ENCODE peak calls at places on chromosomes 7 and 10, in eight cellular contexts. One of them, this sample, is unnamed.

GRCh38 chr7:143345428-143345900 is 17.0 kb downstream of the FAM131B start:
- DNase-seq in brain microvascular endothelial cell: peak
- DNase-seq in sciatic nerve: no peak
- DNase-seq in CD4-positive, alpha-beta memory T cell: peak
- DNase-seq in NCI-H1092: no peak
- DNase-seq in stimulated activated CD4-positive, alpha-beta T cell treated with anti-CD3 and anti-CD28 coated beads, Interleukin-4, amount 100 ng/mL, for 4 hours: peak
- DNase-seq in activated T-cell treated with anti-CD3 and anti-CD28 coated beads for 1 hour: peak
- DNase-seq in CD8-positive, alpha-beta memory T cell: peak
- DNase-seq in this sample: peak

GRCh38 chr10:105413997-105414396 is 772.9 kb downstream of the SORCS3 start:
- DNase-seq in brain microvascular endothelial cell: no peak
- DNase-seq in sciatic nerve: no peak
- DNase-seq in CD4-positive, alpha-beta memory T cell: no peak
- DNase-seq in NCI-H1092: no peak
- DNase-seq in stimulated activated CD4-positive, alpha-beta T cell treated with anti-CD3 and anti-CD28 coated beads, Interleukin-4, amount 100 ng/mL, for 4 hours: no peak
- DNase-seq in activated T-cell treated with anti-CD3 and anti-CD28 coated beads for 1 hour: no peak
- DNase-seq in CD8-positive, alpha-beta memory T cell: no peak
- DNase-seq in this sample: no peak

GRCh38 chr7:80357530-80357929 is 154.3 kb downstream of the GNAT3 start:
- DNase-seq in brain microvascular endothelial cell: no peak
- DNase-seq in sciatic nerve: no peak
- DNase-seq in CD4-positive, alpha-beta memory T cell: no peak
- DNase-seq in NCI-H1092: no peak
- DNase-seq in stimulated activated CD4-positive, alpha-beta T cell treated with anti-CD3 and anti-CD28 coated beads, Interleukin-4, amount 100 ng/mL, for 4 hours: no peak
- DNase-seq in activated T-cell treated with anti-CD3 and anti-CD28 coated beads for 1 hour: no peak
- DNase-seq in CD8-positive, alpha-beta memory T cell: no peak
- DNase-seq in this sample: no peak

GRCh38 chr7:151246161-151247015 is 2.1 kb downstream of the SMARCD3 start:
- DNase-seq in brain microvascular endothelial cell: no peak
- DNase-seq in sciatic nerve: no peak
- DNase-seq in CD4-positive, alpha-beta memory T cell: no peak
- DNase-seq in NCI-H1092: no peak
- DNase-seq in stimulated activated CD4-positive, alpha-beta T cell treated with anti-CD3 and anti-CD28 coated beads, Interleukin-4, amount 100 ng/mL, for 4 hours: no peak
- DNase-seq in activated T-cell treated with anti-CD3 and anti-CD28 coated beads for 1 hour: no peak
- DNase-seq in CD8-positive, alpha-beta memory T cell: no peak
- DNase-seq in this sample: no peak

GRCh38 chr7:139984642-139985539 is 77.9 kb downstream of the PARP12 start:
- DNase-seq in brain microvascular endothelial cell: no peak
- DNase-seq in sciatic nerve: no peak
- DNase-seq in CD4-positive, alpha-beta memory T cell: no peak
- DNase-seq in NCI-H1092: no peak
- DNase-seq in stimulated activated CD4-positive, alpha-beta T cell treated with anti-CD3 and anti-CD28 coated beads, Interleukin-4, amount 100 ng/mL, for 4 hours: no peak
- DNase-seq in activated T-cell treated with anti-CD3 and anti-CD28 coated beads for 1 hour: no peak
- DNase-seq in CD8-positive, alpha-beta memory T cell: no peak
- DNase-seq in this sample: no peak

GRCh38 chr7:157985636-157986035 is 602.0 kb downstream of the PTPRN2 start:
- DNase-seq in brain microvascular endothelial cell: no peak
- DNase-seq in sciatic nerve: no peak
- DNase-seq in CD4-positive, alpha-beta memory T cell: no peak
- DNase-seq in NCI-H1092: no peak
- DNase-seq in stimulated activated CD4-positive, alpha-beta T cell treated with anti-CD3 and anti-CD28 coated beads, Interleukin-4, amount 100 ng/mL, for 4 hours: no peak
- DNase-seq in activated T-cell treated with anti-CD3 and anti-CD28 coated beads for 1 hour: no peak
- DNase-seq in CD8-positive, alpha-beta memory T cell: no peak
- DNase-seq in this sample: no peak

GRCh38 chr10:124917168-124917938 is 24.6 kb upstream of the ZRANB1 start:
- DNase-seq in brain microvascular endothelial cell: peak
- DNase-seq in sciatic nerve: no peak
- DNase-seq in CD4-positive, alpha-beta memory T cell: peak
- DNase-seq in NCI-H1092: no peak
- DNase-seq in stimulated activated CD4-positive, alpha-beta T cell treated with anti-CD3 and anti-CD28 coated beads, Interleukin-4, amount 100 ng/mL, for 4 hours: peak
- DNase-seq in activated T-cell treated with anti-CD3 and anti-CD28 coated beads for 1 hour: peak
- DNase-seq in CD8-positive, alpha-beta memory T cell: peak
- DNase-seq in this sample: no peak

GRCh38 chr7:77667459-77668090 is 28.7 kb upstream of the RSBN1L start:
- DNase-seq in brain microvascular endothelial cell: no peak
- DNase-seq in sciatic nerve: no peak
- DNase-seq in CD4-positive, alpha-beta memory T cell: no peak
- DNase-seq in NCI-H1092: no peak
- DNase-seq in stimulated activated CD4-positive, alpha-beta T cell treated with anti-CD3 and anti-CD28 coated beads, Interleukin-4, amount 100 ng/mL, for 4 hours: no peak
- DNase-seq in activated T-cell treated with anti-CD3 and anti-CD28 coated beads for 1 hour: no peak
- DNase-seq in CD8-positive, alpha-beta memory T cell: no peak
- DNase-seq in this sample: no peak

GRCh38 chr10:18332048-18332447 is 191.8 kb downstream of the CACNB2 start:
- DNase-seq in brain microvascular endothelial cell: no peak
- DNase-seq in sciatic nerve: no peak
- DNase-seq in CD4-positive, alpha-beta memory T cell: no peak
- DNase-seq in NCI-H1092: no peak
- DNase-seq in stimulated activated CD4-positive, alpha-beta T cell treated with anti-CD3 and anti-CD28 coated beads, Interleukin-4, amount 100 ng/mL, for 4 hours: no peak
- DNase-seq in activated T-cell treated with anti-CD3 and anti-CD28 coated beads for 1 hour: no peak
- DNase-seq in CD8-positive, alpha-beta memory T cell: no peak
- DNase-seq in this sample: no peak

GRCh38 chr10:21495686-21496284 is 29.7 kb downstream of the SKIDA1 start:
- DNase-seq in brain microvascular endothelial cell: peak
- DNase-seq in sciatic nerve: peak
- DNase-seq in CD4-positive, alpha-beta memory T cell: peak
- DNase-seq in NCI-H1092: peak
- DNase-seq in stimulated activated CD4-positive, alpha-beta T cell treated with anti-CD3 and anti-CD28 coated beads, Interleukin-4, amount 100 ng/mL, for 4 hours: peak
- DNase-seq in activated T-cell treated with anti-CD3 and anti-CD28 coated beads for 1 hour: peak
- DNase-seq in CD8-positive, alpha-beta memory T cell: peak
- DNase-seq in this sample: peak

GRCh38 chr10:88389456-88389855 is 193.7 kb downstream of the RNLS start:
- DNase-seq in brain microvascular endothelial cell: peak
- DNase-seq in sciatic nerve: no peak
- DNase-seq in CD4-positive, alpha-beta memory T cell: peak
- DNase-seq in NCI-H1092: peak
- DNase-seq in stimulated activated CD4-positive, alpha-beta T cell treated with anti-CD3 and anti-CD28 coated beads, Interleukin-4, amount 100 ng/mL, for 4 hours: no peak
- DNase-seq in activated T-cell treated with anti-CD3 and anti-CD28 coated beads for 1 hour: no peak
- DNase-seq in CD8-positive, alpha-beta memory T cell: peak
- DNase-seq in this sample: no peak

GRCh38 chr7:25795824-25796235 is 356.2 kb upstream of the NFE2L3 start:
- DNase-seq in brain microvascular endothelial cell: peak
- DNase-seq in sciatic nerve: no peak
- DNase-seq in CD4-positive, alpha-beta memory T cell: no peak
- DNase-seq in NCI-H1092: no peak
- DNase-seq in stimulated activated CD4-positive, alpha-beta T cell treated with anti-CD3 and anti-CD28 coated beads, Interleukin-4, amount 100 ng/mL, for 4 hours: no peak
- DNase-seq in activated T-cell treated with anti-CD3 and anti-CD28 coated beads for 1 hour: no peak
- DNase-seq in CD8-positive, alpha-beta memory T cell: no peak
- DNase-seq in this sample: no peak

GRCh38 chr7:22578048-22578770 is 78.2 kb upstream of the STEAP1B start:
- DNase-seq in brain microvascular endothelial cell: peak
- DNase-seq in sciatic nerve: no peak
- DNase-seq in CD4-positive, alpha-beta memory T cell: no peak
- DNase-seq in NCI-H1092: no peak
- DNase-seq in stimulated activated CD4-positive, alpha-beta T cell treated with anti-CD3 and anti-CD28 coated beads, Interleukin-4, amount 100 ng/mL, for 4 hours: no peak
- DNase-seq in activated T-cell treated with anti-CD3 and anti-CD28 coated beads for 1 hour: no peak
- DNase-seq in CD8-positive, alpha-beta memory T cell: no peak
- DNase-seq in this sample: no peak

GRCh38 chr7:816751-817671 is 15.3 kb upstream of the SUN1 start:
- DNase-seq in brain microvascular endothelial cell: no peak
- DNase-seq in sciatic nerve: no peak
- DNase-seq in CD4-positive, alpha-beta memory T cell: peak
- DNase-seq in NCI-H1092: peak
- DNase-seq in stimulated activated CD4-positive, alpha-beta T cell treated with anti-CD3 and anti-CD28 coated beads, Interleukin-4, amount 100 ng/mL, for 4 hours: peak
- DNase-seq in activated T-cell treated with anti-CD3 and anti-CD28 coated beads for 1 hour: no peak
- DNase-seq in CD8-positive, alpha-beta memory T cell: peak
- DNase-seq in this sample: peak

GRCh38 chr10:120507651-120508050 is 50.6 kb downstream of the PLPP4 start:
- DNase-seq in brain microvascular endothelial cell: no peak
- DNase-seq in sciatic nerve: no peak
- DNase-seq in CD4-positive, alpha-beta memory T cell: no peak
- DNase-seq in NCI-H1092: no peak
- DNase-seq in stimulated activated CD4-positive, alpha-beta T cell treated with anti-CD3 and anti-CD28 coated beads, Interleukin-4, amount 100 ng/mL, for 4 hours: no peak
- DNase-seq in activated T-cell treated with anti-CD3 and anti-CD28 coated beads for 1 hour: no peak
- DNase-seq in CD8-positive, alpha-beta memory T cell: no peak
- DNase-seq in this sample: no peak

GRCh38 chr7:155481764-155482163 is 23.8 kb downstream of the EN2 start:
- DNase-seq in brain microvascular endothelial cell: no peak
- DNase-seq in sciatic nerve: no peak
- DNase-seq in CD4-positive, alpha-beta memory T cell: no peak
- DNase-seq in NCI-H1092: no peak
- DNase-seq in stimulated activated CD4-positive, alpha-beta T cell treated with anti-CD3 and anti-CD28 coated beads, Interleukin-4, amount 100 ng/mL, for 4 hours: no peak
- DNase-seq in activated T-cell treated with anti-CD3 and anti-CD28 coated beads for 1 hour: no peak
- DNase-seq in CD8-positive, alpha-beta memory T cell: no peak
- DNase-seq in this sample: no peak

GRCh38 chr10:83908506-83908905 is 230.8 kb upstream of the GHITM start:
- DNase-seq in brain microvascular endothelial cell: no peak
- DNase-seq in sciatic nerve: no peak
- DNase-seq in CD4-positive, alpha-beta memory T cell: no peak
- DNase-seq in NCI-H1092: no peak
- DNase-seq in stimulated activated CD4-positive, alpha-beta T cell treated with anti-CD3 and anti-CD28 coated beads, Interleukin-4, amount 100 ng/mL, for 4 hours: no peak
- DNase-seq in activated T-cell treated with anti-CD3 and anti-CD28 coated beads for 1 hour: no peak
- DNase-seq in CD8-positive, alpha-beta memory T cell: no peak
- DNase-seq in this sample: no peak

GRCh38 chr10:5595591-5596590 is 70.5 kb downstream of the ASB13 start:
- DNase-seq in brain microvascular endothelial cell: peak
- DNase-seq in sciatic nerve: no peak
- DNase-seq in CD4-positive, alpha-beta memory T cell: no peak
- DNase-seq in NCI-H1092: no peak
- DNase-seq in stimulated activated CD4-positive, alpha-beta T cell treated with anti-CD3 and anti-CD28 coated beads, Interleukin-4, amount 100 ng/mL, for 4 hours: no peak
- DNase-seq in activated T-cell treated with anti-CD3 and anti-CD28 coated beads for 1 hour: no peak
- DNase-seq in CD8-positive, alpha-beta memory T cell: no peak
- DNase-seq in this sample: no peak

GRCh38 chr7:106057962-106058901 is 53.9 kb downstream of the SYPL1 start:
- DNase-seq in brain microvascular endothelial cell: no peak
- DNase-seq in sciatic nerve: peak
- DNase-seq in CD4-positive, alpha-beta memory T cell: no peak
- DNase-seq in NCI-H1092: no peak
- DNase-seq in stimulated activated CD4-positive, alpha-beta T cell treated with anti-CD3 and anti-CD28 coated beads, Interleukin-4, amount 100 ng/mL, for 4 hours: no peak
- DNase-seq in activated T-cell treated with anti-CD3 and anti-CD28 coated beads for 1 hour: no peak
- DNase-seq in CD8-positive, alpha-beta memory T cell: no peak
- DNase-seq in this sample: no peak

GRCh38 chr7:33578166-33578565 is 327.2 kb upstream of the BMPER start:
- DNase-seq in brain microvascular endothelial cell: no peak
- DNase-seq in sciatic nerve: no peak
- DNase-seq in CD4-positive, alpha-beta memory T cell: no peak
- DNase-seq in NCI-H1092: no peak
- DNase-seq in stimulated activated CD4-positive, alpha-beta T cell treated with anti-CD3 and anti-CD28 coated beads, Interleukin-4, amount 100 ng/mL, for 4 hours: no peak
- DNase-seq in activated T-cell treated with anti-CD3 and anti-CD28 coated beads for 1 hour: no peak
- DNase-seq in CD8-positive, alpha-beta memory T cell: no peak
- DNase-seq in this sample: no peak

GRCh38 chr7:148697950-148698396 is 730 bp upstream of the CUL1 start:
- DNase-seq in brain microvascular endothelial cell: no peak
- DNase-seq in sciatic nerve: no peak
- DNase-seq in CD4-positive, alpha-beta memory T cell: peak
- DNase-seq in NCI-H1092: peak
- DNase-seq in stimulated activated CD4-positive, alpha-beta T cell treated with anti-CD3 and anti-CD28 coated beads, Interleukin-4, amount 100 ng/mL, for 4 hours: no peak
- DNase-seq in activated T-cell treated with anti-CD3 and anti-CD28 coated beads for 1 hour: no peak
- DNase-seq in CD8-positive, alpha-beta memory T cell: peak
- DNase-seq in this sample: no peak

GRCh38 chr10:86647773-86648705 is 6.3 kb upstream of the OPN4 start:
- DNase-seq in brain microvascular endothelial cell: no peak
- DNase-seq in sciatic nerve: no peak
- DNase-seq in CD4-positive, alpha-beta memory T cell: no peak
- DNase-seq in NCI-H1092: no peak
- DNase-seq in stimulated activated CD4-positive, alpha-beta T cell treated with anti-CD3 and anti-CD28 coated beads, Interleukin-4, amount 100 ng/mL, for 4 hours: no peak
- DNase-seq in activated T-cell treated with anti-CD3 and anti-CD28 coated beads for 1 hour: no peak
- DNase-seq in CD8-positive, alpha-beta memory T cell: no peak
- DNase-seq in this sample: no peak

GRCh38 chr10:90204956-90205695 is 503.7 kb downstream of the KIF20B start:
- DNase-seq in brain microvascular endothelial cell: no peak
- DNase-seq in sciatic nerve: no peak
- DNase-seq in CD4-positive, alpha-beta memory T cell: no peak
- DNase-seq in NCI-H1092: no peak
- DNase-seq in stimulated activated CD4-positive, alpha-beta T cell treated with anti-CD3 and anti-CD28 coated beads, Interleukin-4, amount 100 ng/mL, for 4 hours: no peak
- DNase-seq in activated T-cell treated with anti-CD3 and anti-CD28 coated beads for 1 hour: no peak
- DNase-seq in CD8-positive, alpha-beta memory T cell: no peak
- DNase-seq in this sample: no peak

GRCh38 chr10:18681366-18681765 is 22.1 kb downstream of the ARL5B start:
- DNase-seq in brain microvascular endothelial cell: no peak
- DNase-seq in sciatic nerve: no peak
- DNase-seq in CD4-positive, alpha-beta memory T cell: no peak
- DNase-seq in NCI-H1092: no peak
- DNase-seq in stimulated activated CD4-positive, alpha-beta T cell treated with anti-CD3 and anti-CD28 coated beads, Interleukin-4, amount 100 ng/mL, for 4 hours: no peak
- DNase-seq in activated T-cell treated with anti-CD3 and anti-CD28 coated beads for 1 hour: no peak
- DNase-seq in CD8-positive, alpha-beta memory T cell: no peak
- DNase-seq in this sample: no peak

GRCh38 chr7:111867348-111867931 is 305.1 kb upstream of the IMMP2L start:
- DNase-seq in brain microvascular endothelial cell: no peak
- DNase-seq in sciatic nerve: no peak
- DNase-seq in CD4-positive, alpha-beta memory T cell: no peak
- DNase-seq in NCI-H1092: no peak
- DNase-seq in stimulated activated CD4-positive, alpha-beta T cell treated with anti-CD3 and anti-CD28 coated beads, Interleukin-4, amount 100 ng/mL, for 4 hours: no peak
- DNase-seq in activated T-cell treated with anti-CD3 and anti-CD28 coated beads for 1 hour: no peak
- DNase-seq in CD8-positive, alpha-beta memory T cell: no peak
- DNase-seq in this sample: no peak

GRCh38 chr10:80078448-80079311 is at the start of gene TMEM254:
- DNase-seq in brain microvascular endothelial cell: peak
- DNase-seq in sciatic nerve: peak
- DNase-seq in CD4-positive, alpha-beta memory T cell: peak
- DNase-seq in NCI-H1092: peak
- DNase-seq in stimulated activated CD4-positive, alpha-beta T cell treated with anti-CD3 and anti-CD28 coated beads, Interleukin-4, amount 100 ng/mL, for 4 hours: peak
- DNase-seq in activated T-cell treated with anti-CD3 and anti-CD28 coated beads for 1 hour: peak
- DNase-seq in CD8-positive, alpha-beta memory T cell: peak
- DNase-seq in this sample: peak

GRCh38 chr10:91313761-91314520 is 93.5 kb downstream of the PCGF5 start:
- DNase-seq in brain microvascular endothelial cell: peak
- DNase-seq in sciatic nerve: no peak
- DNase-seq in CD4-positive, alpha-beta memory T cell: no peak
- DNase-seq in NCI-H1092: no peak
- DNase-seq in stimulated activated CD4-positive, alpha-beta T cell treated with anti-CD3 and anti-CD28 coated beads, Interleukin-4, amount 100 ng/mL, for 4 hours: no peak
- DNase-seq in activated T-cell treated with anti-CD3 and anti-CD28 coated beads for 1 hour: no peak
- DNase-seq in CD8-positive, alpha-beta memory T cell: no peak
- DNase-seq in this sample: no peak

GRCh38 chr7:87709258-87709657 is 81.1 kb downstream of the RUNDC3B start:
- DNase-seq in brain microvascular endothelial cell: no peak
- DNase-seq in sciatic nerve: no peak
- DNase-seq in CD4-positive, alpha-beta memory T cell: no peak
- DNase-seq in NCI-H1092: no peak
- DNase-seq in stimulated activated CD4-positive, alpha-beta T cell treated with anti-CD3 and anti-CD28 coated beads, Interleukin-4, amount 100 ng/mL, for 4 hours: no peak
- DNase-seq in activated T-cell treated with anti-CD3 and anti-CD28 coated beads for 1 hour: no peak
- DNase-seq in CD8-positive, alpha-beta memory T cell: no peak
- DNase-seq in this sample: no peak

GRCh38 chr7:108091461-108091831 is 38.7 kb downstream of the LAMB4 start:
- DNase-seq in brain microvascular endothelial cell: no peak
- DNase-seq in sciatic nerve: no peak
- DNase-seq in CD4-positive, alpha-beta memory T cell: no peak
- DNase-seq in NCI-H1092: no peak
- DNase-seq in stimulated activated CD4-positive, alpha-beta T cell treated with anti-CD3 and anti-CD28 coated beads, Interleukin-4, amount 100 ng/mL, for 4 hours: no peak
- DNase-seq in activated T-cell treated with anti-CD3 and anti-CD28 coated beads for 1 hour: no peak
- DNase-seq in CD8-positive, alpha-beta memory T cell: no peak
- DNase-seq in this sample: no peak

GRCh38 chr10:73647875-73648228 is 6.6 kb upstream of the MYOZ1 start:
- DNase-seq in brain microvascular endothelial cell: no peak
- DNase-seq in sciatic nerve: no peak
- DNase-seq in CD4-positive, alpha-beta memory T cell: no peak
- DNase-seq in NCI-H1092: no peak
- DNase-seq in stimulated activated CD4-positive, alpha-beta T cell treated with anti-CD3 and anti-CD28 coated beads, Interleukin-4, amount 100 ng/mL, for 4 hours: no peak
- DNase-seq in activated T-cell treated with anti-CD3 and anti-CD28 coated beads for 1 hour: no peak
- DNase-seq in CD8-positive, alpha-beta memory T cell: no peak
- DNase-seq in this sample: no peak

GRCh38 chr7:146864644-146865043 is 748.0 kb downstream of the CNTNAP2 start:
- DNase-seq in brain microvascular endothelial cell: no peak
- DNase-seq in sciatic nerve: no peak
- DNase-seq in CD4-positive, alpha-beta memory T cell: no peak
- DNase-seq in NCI-H1092: no peak
- DNase-seq in stimulated activated CD4-positive, alpha-beta T cell treated with anti-CD3 and anti-CD28 coated beads, Interleukin-4, amount 100 ng/mL, for 4 hours: no peak
- DNase-seq in activated T-cell treated with anti-CD3 and anti-CD28 coated beads for 1 hour: no peak
- DNase-seq in CD8-positive, alpha-beta memory T cell: no peak
- DNase-seq in this sample: no peak

GRCh38 chr10:88209837-88210552 is 346.6 kb downstream of the PTEN start:
- DNase-seq in brain microvascular endothelial cell: peak
- DNase-seq in sciatic nerve: no peak
- DNase-seq in CD4-positive, alpha-beta memory T cell: no peak
- DNase-seq in NCI-H1092: no peak
- DNase-seq in stimulated activated CD4-positive, alpha-beta T cell treated with anti-CD3 and anti-CD28 coated beads, Interleukin-4, amount 100 ng/mL, for 4 hours: no peak
- DNase-seq in activated T-cell treated with anti-CD3 and anti-CD28 coated beads for 1 hour: no peak
- DNase-seq in CD8-positive, alpha-beta memory T cell: no peak
- DNase-seq in this sample: no peak

GRCh38 chr7:92635538-92635937 is 45.3 kb upstream of the FAM133B start:
- DNase-seq in brain microvascular endothelial cell: no peak
- DNase-seq in sciatic nerve: no peak
- DNase-seq in CD4-positive, alpha-beta memory T cell: no peak
- DNase-seq in NCI-H1092: no peak
- DNase-seq in stimulated activated CD4-positive, alpha-beta T cell treated with anti-CD3 and anti-CD28 coated beads, Interleukin-4, amount 100 ng/mL, for 4 hours: no peak
- DNase-seq in activated T-cell treated with anti-CD3 and anti-CD28 coated beads for 1 hour: no peak
- DNase-seq in CD8-positive, alpha-beta memory T cell: no peak
- DNase-seq in this sample: no peak

GRCh38 chr7:104980440-104980839 is 33.6 kb upstream of the KMT2E start:
- DNase-seq in brain microvascular endothelial cell: peak
- DNase-seq in sciatic nerve: no peak
- DNase-seq in CD4-positive, alpha-beta memory T cell: no peak
- DNase-seq in NCI-H1092: no peak
- DNase-seq in stimulated activated CD4-positive, alpha-beta T cell treated with anti-CD3 and anti-CD28 coated beads, Interleukin-4, amount 100 ng/mL, for 4 hours: no peak
- DNase-seq in activated T-cell treated with anti-CD3 and anti-CD28 coated beads for 1 hour: no peak
- DNase-seq in CD8-positive, alpha-beta memory T cell: no peak
- DNase-seq in this sample: no peak

This sample was measured in activated T-helper 9 cell treated with anti-CD3 and anti-CD28 coated beads, Interleukin-2, amount 50 U/mL, for 16 hours.